ENCODE peak calls at places on chromosomes 2 and 18, in ten cellular contexts. One of them, this sample, is unnamed.

GRCh38 chr2:47904903-47905453 is 1.3 kb downstream of the FBXO11 start:
- DNase-seq in epithelial cell of prostate: no peak
- DNase-seq in GM13977: peak
- DNase-seq in pancreas: peak
- DNase-seq in T-cell: peak
- DNase-seq in amniotic stem cell: no peak
- DNase-seq in cardiac muscle cell: peak
- DNase-seq in GM23248: no peak
- DNase-seq in DMS 273 treated with DMSO at 0.1 percent for 48 hours: no peak
- DNase-seq in stomach: peak
- DNase-seq in this sample: peak

GRCh38 chr2:225040862-225041209 is 1.4 kb downstream of the DOCK10 start:
- DNase-seq in GM13977: no peak
- DNase-seq in GM23248: peak
- DNase-seq in T-cell: peak
- DNase-seq in cardiac muscle cell: no peak
- DNase-seq in stomach: no peak
- DNase-seq in pancreas: no peak
- DNase-seq in DMS 273 treated with DMSO at 0.1 percent for 48 hours: no peak
- DNase-seq in amniotic stem cell: no peak
- DNase-seq in epithelial cell of prostate: no peak
- DNase-seq in this sample: peak

GRCh38 chr2:177983183-177983788 is 89.3 kb downstream of the PDE11A start:
- DNase-seq in amniotic stem cell: no peak
- DNase-seq in GM13977: peak
- DNase-seq in T-cell: no peak
- DNase-seq in stomach: peak
- DNase-seq in epithelial cell of prostate: peak
- DNase-seq in GM23248: peak
- DNase-seq in DMS 273 treated with DMSO at 0.1 percent for 48 hours: peak
- DNase-seq in pancreas: peak
- DNase-seq in cardiac muscle cell: peak
- DNase-seq in this sample: peak

GRCh38 chr2:170235860-170236638 is 58.1 kb downstream of the MYO3B start:
- DNase-seq in GM23248: peak
- DNase-seq in DMS 273 treated with DMSO at 0.1 percent for 48 hours: peak
- DNase-seq in GM13977: peak
- DNase-seq in pancreas: no peak
- DNase-seq in amniotic stem cell: no peak
- DNase-seq in stomach: no peak
- DNase-seq in T-cell: no peak
- DNase-seq in cardiac muscle cell: peak
- DNase-seq in epithelial cell of prostate: no peak
- DNase-seq in this sample: peak

GRCh38 chr2:151043484-151043883 is 218.2 kb downstream of the RBM43 start:
- DNase-seq in GM23248: peak
- DNase-seq in GM13977: no peak
- DNase-seq in cardiac muscle cell: peak
- DNase-seq in epithelial cell of prostate: peak
- DNase-seq in DMS 273 treated with DMSO at 0.1 percent for 48 hours: peak
- DNase-seq in stomach: no peak
- DNase-seq in amniotic stem cell: peak
- DNase-seq in pancreas: no peak
- DNase-seq in T-cell: no peak
- DNase-seq in this sample: no peak

GRCh38 chr18:41870191-41870590 is 84.8 kb upstream of the PIK3C3 start:
- DNase-seq in stomach: no peak
- DNase-seq in T-cell: no peak
- DNase-seq in pancreas: no peak
- DNase-seq in cardiac muscle cell: no peak
- DNase-seq in DMS 273 treated with DMSO at 0.1 percent for 48 hours: no peak
- DNase-seq in GM23248: no peak
- DNase-seq in amniotic stem cell: no peak
- DNase-seq in GM13977: no peak
- DNase-seq in epithelial cell of prostate: no peak
- DNase-seq in this sample: no peak

GRCh38 chr2:209147981-209148380 is 275.9 kb upstream of the MAP2 start:
- DNase-seq in pancreas: no peak
- DNase-seq in DMS 273 treated with DMSO at 0.1 percent for 48 hours: no peak
- DNase-seq in amniotic stem cell: no peak
- DNase-seq in T-cell: no peak
- DNase-seq in cardiac muscle cell: no peak
- DNase-seq in epithelial cell of prostate: no peak
- DNase-seq in GM23248: no peak
- DNase-seq in stomach: no peak
- DNase-seq in GM13977: no peak
- DNase-seq in this sample: no peak

GRCh38 chr2:17538844-17539554 is 1.5 kb upstream of the VSNL1 start:
- DNase-seq in pancreas: peak
- DNase-seq in GM13977: peak
- DNase-seq in cardiac muscle cell: peak
- DNase-seq in T-cell: no peak
- DNase-seq in DMS 273 treated with DMSO at 0.1 percent for 48 hours: peak
- DNase-seq in stomach: peak
- DNase-seq in epithelial cell of prostate: peak
- DNase-seq in amniotic stem cell: peak
- DNase-seq in GM23248: peak
- DNase-seq in this sample: peak

GRCh38 chr18:35075132-35075531 is 33.9 kb downstream of the MAPRE2 start:
- DNase-seq in epithelial cell of prostate: no peak
- DNase-seq in amniotic stem cell: no peak
- DNase-seq in GM23248: no peak
- DNase-seq in cardiac muscle cell: no peak
- DNase-seq in pancreas: no peak
- DNase-seq in DMS 273 treated with DMSO at 0.1 percent for 48 hours: no peak
- DNase-seq in T-cell: no peak
- DNase-seq in stomach: no peak
- DNase-seq in GM13977: no peak
- DNase-seq in this sample: no peak

GRCh38 chr2:75047907-75048625 is 89.6 kb downstream of the POLE4 start:
- DNase-seq in stomach: no peak
- DNase-seq in GM13977: no peak
- DNase-seq in pancreas: no peak
- DNase-seq in cardiac muscle cell: peak
- DNase-seq in T-cell: no peak
- DNase-seq in DMS 273 treated with DMSO at 0.1 percent for 48 hours: no peak
- DNase-seq in epithelial cell of prostate: no peak
- DNase-seq in amniotic stem cell: peak
- DNase-seq in GM23248: peak
- DNase-seq in this sample: no peak

GRCh38 chr2:118852605-118853128 is 5.2 kb upstream of the EN1 start:
- DNase-seq in GM13977: peak
- DNase-seq in epithelial cell of prostate: no peak
- DNase-seq in DMS 273 treated with DMSO at 0.1 percent for 48 hours: no peak
- DNase-seq in stomach: no peak
- DNase-seq in cardiac muscle cell: no peak
- DNase-seq in GM23248: no peak
- DNase-seq in amniotic stem cell: no peak
- DNase-seq in T-cell: no peak
- DNase-seq in pancreas: no peak
- DNase-seq in this sample: peak

GRCh38 chr2:16508061-16508851 is 157.4 kb downstream of the CYRIA start:
- DNase-seq in T-cell: no peak
- DNase-seq in stomach: peak
- DNase-seq in GM13977: peak
- DNase-seq in DMS 273 treated with DMSO at 0.1 percent for 48 hours: no peak
- DNase-seq in GM23248: peak
- DNase-seq in cardiac muscle cell: peak
- DNase-seq in pancreas: peak
- DNase-seq in amniotic stem cell: no peak
- DNase-seq in epithelial cell of prostate: no peak
- DNase-seq in this sample: peak

GRCh38 chr2:240556553-240557100 is 1.2 kb downstream of the ANKMY1 start:
- DNase-seq in pancreas: no peak
- DNase-seq in GM13977: peak
- DNase-seq in T-cell: peak
- DNase-seq in cardiac muscle cell: peak
- DNase-seq in stomach: peak
- DNase-seq in GM23248: peak
- DNase-seq in DMS 273 treated with DMSO at 0.1 percent for 48 hours: no peak
- DNase-seq in amniotic stem cell: no peak
- DNase-seq in epithelial cell of prostate: no peak
- DNase-seq in this sample: peak

GRCh38 chr2:11492720-11493119 is 26.8 kb upstream of the E2F6 start:
- DNase-seq in amniotic stem cell: no peak
- DNase-seq in cardiac muscle cell: no peak
- DNase-seq in GM13977: no peak
- DNase-seq in epithelial cell of prostate: no peak
- DNase-seq in pancreas: no peak
- DNase-seq in T-cell: no peak
- DNase-seq in stomach: no peak
- DNase-seq in GM23248: no peak
- DNase-seq in DMS 273 treated with DMSO at 0.1 percent for 48 hours: no peak
- DNase-seq in this sample: peak

GRCh38 chr2:174176898-174177297 is 71.4 kb downstream of the OLA1 start:
- DNase-seq in epithelial cell of prostate: peak
- DNase-seq in amniotic stem cell: no peak
- DNase-seq in T-cell: no peak
- DNase-seq in cardiac muscle cell: no peak
- DNase-seq in GM23248: peak
- DNase-seq in stomach: no peak
- DNase-seq in pancreas: no peak
- DNase-seq in GM13977: no peak
- DNase-seq in DMS 273 treated with DMSO at 0.1 percent for 48 hours: no peak
- DNase-seq in this sample: no peak

GRCh38 chr18:46868171-46868921 is 49.0 kb downstream of the PIAS2 start:
- DNase-seq in GM23248: no peak
- DNase-seq in amniotic stem cell: no peak
- DNase-seq in DMS 273 treated with DMSO at 0.1 percent for 48 hours: no peak
- DNase-seq in cardiac muscle cell: no peak
- DNase-seq in pancreas: no peak
- DNase-seq in epithelial cell of prostate: peak
- DNase-seq in GM13977: no peak
- DNase-seq in T-cell: no peak
- DNase-seq in stomach: no peak
- DNase-seq in this sample: no peak

GRCh38 chr2:84741182-84741822 is 139.6 kb downstream of the TRABD2A start:
- DNase-seq in GM23248: peak
- DNase-seq in epithelial cell of prostate: peak
- DNase-seq in DMS 273 treated with DMSO at 0.1 percent for 48 hours: no peak
- DNase-seq in pancreas: no peak
- DNase-seq in GM13977: peak
- DNase-seq in cardiac muscle cell: peak
- DNase-seq in stomach: peak
- DNase-seq in T-cell: peak
- DNase-seq in amniotic stem cell: no peak
- DNase-seq in this sample: peak

GRCh38 chr2:159555651-159556392 is 60.5 kb downstream of the BAZ2B start:
- DNase-seq in cardiac muscle cell: no peak
- DNase-seq in GM13977: no peak
- DNase-seq in pancreas: no peak
- DNase-seq in amniotic stem cell: no peak
- DNase-seq in DMS 273 treated with DMSO at 0.1 percent for 48 hours: no peak
- DNase-seq in GM23248: no peak
- DNase-seq in stomach: no peak
- DNase-seq in T-cell: no peak
- DNase-seq in epithelial cell of prostate: no peak
- DNase-seq in this sample: no peak

GRCh38 chr2:19812166-19812565 is 89.6 kb downstream of the TTC32 start:
- DNase-seq in epithelial cell of prostate: no peak
- DNase-seq in amniotic stem cell: no peak
- DNase-seq in T-cell: no peak
- DNase-seq in cardiac muscle cell: no peak
- DNase-seq in DMS 273 treated with DMSO at 0.1 percent for 48 hours: no peak
- DNase-seq in GM13977: no peak
- DNase-seq in GM23248: no peak
- DNase-seq in pancreas: no peak
- DNase-seq in stomach: no peak
- DNase-seq in this sample: no peak

GRCh38 chr2:207782238-207783030 is 12.7 kb upstream of the FZD5 start:
- DNase-seq in stomach: peak
- DNase-seq in GM13977: no peak
- DNase-seq in cardiac muscle cell: no peak
- DNase-seq in amniotic stem cell: no peak
- DNase-seq in pancreas: peak
- DNase-seq in DMS 273 treated with DMSO at 0.1 percent for 48 hours: no peak
- DNase-seq in GM23248: no peak
- DNase-seq in T-cell: no peak
- DNase-seq in epithelial cell of prostate: no peak
- DNase-seq in this sample: no peak

GRCh38 chr2:10375570-10376266 is 72.4 kb downstream of the ODC1 start:
- DNase-seq in GM13977: peak
- DNase-seq in epithelial cell of prostate: no peak
- DNase-seq in pancreas: no peak
- DNase-seq in GM23248: no peak
- DNase-seq in DMS 273 treated with DMSO at 0.1 percent for 48 hours: no peak
- DNase-seq in amniotic stem cell: no peak
- DNase-seq in cardiac muscle cell: no peak
- DNase-seq in T-cell: no peak
- DNase-seq in stomach: no peak
- DNase-seq in this sample: no peak

GRCh38 chr18:79754831-79755351 is 42.8 kb upstream of the KCNG2 start:
- DNase-seq in GM13977: no peak
- DNase-seq in T-cell: no peak
- DNase-seq in amniotic stem cell: no peak
- DNase-seq in cardiac muscle cell: no peak
- DNase-seq in GM23248: no peak
- DNase-seq in DMS 273 treated with DMSO at 0.1 percent for 48 hours: no peak
- DNase-seq in epithelial cell of prostate: no peak
- DNase-seq in pancreas: no peak
- DNase-seq in stomach: no peak
- DNase-seq in this sample: no peak

GRCh38 chr2:119338826-119339561 is 27.6 kb downstream of the C2orf76 start:
- DNase-seq in amniotic stem cell: no peak
- DNase-seq in GM23248: no peak
- DNase-seq in cardiac muscle cell: no peak
- DNase-seq in T-cell: peak
- DNase-seq in epithelial cell of prostate: no peak
- DNase-seq in GM13977: peak
- DNase-seq in stomach: no peak
- DNase-seq in pancreas: no peak
- DNase-seq in DMS 273 treated with DMSO at 0.1 percent for 48 hours: no peak
- DNase-seq in this sample: no peak

This sample was measured in SK-N-SH.